ENCODE peak calls at places on chromosomes 3 and 15, in four cellular contexts. L, G, F and O are unnamed samples.

GRCh38 chr3:119636194-119636593 is 24.2 kb downstream of the POPDC2 start:
- DNase-seq in L (no peak), G (no peak), F (no peak), O (no peak)

GRCh38 chr3:55487376-55488241 is 503 bp upstream of the WNT5A start:
- DNase-seq in L (no peak), G (no peak), F (peak; percentile 42), O (no peak)

GRCh38 chr3:16085884-16086608 is 88.4 kb upstream of the GALNT15 start:
- DNase-seq in L (no peak), G (no peak), F (no peak), O (no peak)

GRCh38 chr3:48194446-48195071 is 6.3 kb upstream of the CDC25A start:
- DNase-seq in L (no peak), G (peak; percentile 44), F (peak; percentile 74), O (no peak)

GRCh38 chr3:106566277-106566676 is 697.5 kb upstream of the CBLB start:
- DNase-seq in L (no peak), G (no peak), F (no peak), O (no peak)

GRCh38 chr3:124260206-124260915 is 268.4 kb upstream of the ROPN1 start:
- DNase-seq in L (no peak), G (peak; percentile 78), F (no peak), O (no peak)

GRCh38 chr15:51775967-51776816 is 24.8 kb downstream of the TMOD2 start:
- DNase-seq in L (peak; percentile 30), G (no peak), F (peak; percentile 67), O (peak; percentile 53)

GRCh38 chr15:29364429-29365078 is 94.9 kb upstream of the NSMCE3 start:
- DNase-seq in L (no peak), G (peak; percentile 33), F (no peak), O (no peak)

GRCh38 chr15:91887321-91887720 is 33.8 kb downstream of the SLCO3A1 start:
- DNase-seq in L (no peak), G (no peak), F (no peak), O (no peak)

GRCh38 chr15:78906310-78906608 is 33.6 kb downstream of the MORF4L1 start:
- DNase-seq in L (no peak), G (peak; percentile 78), F (no peak), O (no peak)

GRCh38 chr3:72336821-72337479 is 511.3 kb downstream of the SHQ1 start:
- DNase-seq in L (no peak), G (peak; percentile 59), F (peak; percentile 96), O (peak; percentile 84)

GRCh38 chr15:86634992-86635608 is 555.4 kb downstream of the AGBL1 start:
- DNase-seq in L (no peak), G (no peak), F (no peak), O (no peak)

GRCh38 chr15:101354891-101355623 is 60.0 kb upstream of the SNRPA1 start:
- DNase-seq in L (no peak), G (no peak), F (no peak), O (no peak)

GRCh38 chr3:143600762-143601161 is 247.5 kb downstream of the SLC9A9 start:
- DNase-seq in L (no peak), G (no peak), F (no peak), O (no peak)

GRCh38 chr3:172973799-172974198 is 167.2 kb downstream of the SPATA16 start:
- DNase-seq in L (no peak), G (no peak), F (no peak), O (no peak)

GRCh38 chr3:100603449-100603848 is 6.0 kb upstream of the ADGRG7 start:
- DNase-seq in L (no peak), G (no peak), F (peak; percentile 33), O (peak; percentile 9)

GRCh38 chr15:67897646-67898045 is 57.8 kb upstream of the RNU6-1 start:
- DNase-seq in L (no peak), G (no peak), F (no peak), O (no peak)

GRCh38 chr15:87648278-87648677 is 608.3 kb downstream of the NTRK3 start:
- DNase-seq in L (no peak), G (no peak), F (no peak), O (no peak)

GRCh38 chr3:162764672-162765071 is 1268.1 kb downstream of the OTOL1 start:
- DNase-seq in L (no peak), G (no peak), F (no peak), O (no peak)

GRCh38 chr15:67850995-67851535 is 11.2 kb upstream of the RNU6-1 start:
- DNase-seq in L (no peak), G (no peak), F (no peak), O (no peak)

GRCh38 chr3:51673181-51673801 is 2.2 kb downstream of the TEX264 start:
- DNase-seq in L (no peak), G (no peak), F (peak; percentile 53), O (no peak)

GRCh38 chr3:138267083-138267482 is 62.6 kb downstream of the NME9 start:
- DNase-seq in L (no peak), G (no peak), F (no peak), O (no peak)

GRCh38 chr3:24299236-24299635 is 195.4 kb downstream of the THRB start:
- DNase-seq in L (no peak), G (no peak), F (no peak), O (no peak)

GRCh38 chr15:94119923-94120775 is 111.2 kb upstream of the MCTP2 start:
- DNase-seq in L (peak; percentile 44), G (peak; percentile 80), F (peak; percentile 48), O (peak; percentile 83)

GRCh38 chr3:82058809-82059208 is 297.4 kb upstream of the GBE1 start:
- DNase-seq in L (no peak), G (no peak), F (no peak), O (no peak)

GRCh38 chr3:111715911-111716523 is 120.9 kb upstream of the ZBED2 start:
- DNase-seq in L (no peak), G (no peak), F (peak; percentile 80), O (peak; percentile 69)

GRCh38 chr15:82105458-82106205 is 59.8 kb upstream of the MEX3B start:
- DNase-seq in L (no peak), G (no peak), F (peak; percentile 38), O (peak; percentile 25)

GRCh38 chr3:129967761-129968160 is 6.8 kb upstream of the TRH start:
- DNase-seq in L (no peak), G (no peak), F (no peak), O (no peak)

GRCh38 chr3:10413041-10413440 is 92.1 kb upstream of the SEC13 start:
- DNase-seq in L (no peak), G (no peak), F (no peak), O (no peak)

GRCh38 chr3:136728918-136729317 is 23.3 kb downstream of the STAG1 start:
- DNase-seq in L (no peak), G (peak; percentile 85), F (no peak), O (no peak)

GRCh38 chr15:57297630-57298029 is 78.7 kb upstream of the CGNL1 start:
- DNase-seq in L (no peak), G (no peak), F (no peak), O (peak; percentile 48)

GRCh38 chr15:50049871-50050270 is 69.2 kb downstream of the ATP8B4 start:
- DNase-seq in L (no peak), G (peak; percentile 55), F (no peak), O (no peak)

GRCh38 chr3:11739712-11740111 is 96.0 kb upstream of the VGLL4 start:
- DNase-seq in L (no peak), G (no peak), F (no peak), O (no peak)

GRCh38 chr15:64600794-64601193 is 140.4 kb downstream of the ZNF609 start:
- DNase-seq in L (no peak), G (no peak), F (no peak), O (no peak)

GRCh38 chr3:138043266-138044029 is 33.5 kb downstream of the CLDN18 start:
- DNase-seq in L (no peak), G (peak; percentile 49), F (no peak), O (no peak)

GRCh38 chr15:93460717-93461116 is 371.7 kb upstream of the RGMA start:
- DNase-seq in L (no peak), G (no peak), F (no peak), O (no peak)